ENCODE peak calls at places on chromosomes 3 and 15, in ten cellular contexts. Z, B, Q, O, R, C, M, K, V and G are unnamed samples.

GRCh38 chr3:64111872-64112271 is 88.6 kb upstream of the PSMD6 start:
- DNase-seq in M (no peak), V (no peak), O (no peak), B (no peak), Z (no peak), C (no peak), R (no peak), Q (no peak), K (no peak), G (no peak)

GRCh38 chr3:65924762-65925161 is 114.0 kb downstream of the MAGI1 start:
- DNase-seq in Z (no peak), Q (no peak), B (no peak), V (no peak), M (no peak), R (no peak), O (no peak), C (no peak), K (no peak), G (no peak)

GRCh38 chr3:93843981-93844380 is 129.7 kb downstream of the PROS1 start:
- DNase-seq in K (no peak), O (no peak), V (peak; percentile 13), C (no peak), Q (peak; percentile 33), Z (peak; percentile 86), M (peak; percentile 43), B (no peak), R (peak; percentile 92), G (peak; percentile 93)

GRCh38 chr3:44125241-44125640 is 116.4 kb upstream of the TOPAZ1 start:
- DNase-seq in C (no peak), Q (no peak), O (no peak), Z (peak; percentile 48), B (no peak), V (no peak), R (no peak), K (no peak), M (no peak), G (peak; percentile 11)

GRCh38 chr15:75637245-75638009 is 2.6 kb downstream of the IMP3 start:
- DNase-seq in Z (no peak), V (no peak), M (no peak), Q (no peak), R (no peak), K (no peak), B (no peak), C (no peak), O (no peak), G (no peak)

GRCh38 chr15:88610756-88611231 is 10.3 kb upstream of the AEN start:
- DNase-seq in Z (no peak), V (no peak), C (no peak), R (peak; percentile 20), O (no peak), M (no peak), B (no peak), Q (no peak), K (no peak), G (no peak)

GRCh38 chr3:69764861-69765260 is 25.6 kb downstream of the MITF start:
- DNase-seq in V (no peak), B (no peak), K (no peak), Z (no peak), C (no peak), Q (no peak), O (no peak), M (no peak), R (peak; percentile 54), G (no peak)

GRCh38 chr3:42228796-42229195 is 37.2 kb downstream of the CCK start:
- DNase-seq in Z (peak; percentile 14), Q (no peak), O (no peak), R (no peak), B (no peak), C (no peak), M (no peak), K (no peak), V (peak; percentile 14), G (peak; percentile 19)

GRCh38 chr3:44032487-44032886 is 209.2 kb upstream of the TOPAZ1 start:
- DNase-seq in V (no peak), K (no peak), M (no peak), R (no peak), Q (no peak), B (no peak), O (no peak), C (no peak), Z (no peak), G (no peak)

GRCh38 chr3:71208273-71209095 is 375.0 kb downstream of the FOXP1 start:
- DNase-seq in M (no peak), Z (peak; percentile 25), R (peak; percentile 23), Q (no peak), O (no peak), C (peak; percentile 23), K (no peak), V (no peak), B (peak; percentile 33), G (peak; percentile 22)

GRCh38 chr3:46706771-46707582 is 5.8 kb downstream of the TMIE start:
- DNase-seq in M (no peak), Q (no peak), O (no peak), K (no peak), B (no peak), C (no peak), R (no peak), V (no peak), Z (no peak), G (no peak)

GRCh38 chr3:37620071-37620635 is 241.5 kb upstream of the CTDSPL start:
- DNase-seq in C (no peak), R (no peak), K (no peak), V (no peak), O (no peak), Q (no peak), B (no peak), Z (no peak), M (no peak), G (no peak)

DNA sequence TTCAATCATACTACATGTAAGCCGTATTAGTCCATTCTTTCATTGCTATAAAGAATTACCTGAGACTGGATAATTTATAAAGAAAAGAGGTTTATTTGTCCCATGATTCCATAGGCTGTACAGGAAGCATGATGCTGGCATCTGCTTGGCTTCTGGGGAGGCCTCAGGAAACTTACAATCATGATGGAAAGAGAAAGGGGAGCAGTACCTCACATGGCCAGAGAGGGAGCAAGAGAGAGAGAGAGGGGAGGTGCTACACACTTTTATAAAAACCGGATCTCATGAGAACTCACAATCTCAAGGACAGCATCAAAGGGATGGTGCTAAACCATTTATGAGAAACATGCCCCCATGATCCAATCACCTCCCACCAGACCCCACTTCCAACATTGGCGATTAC is 14.3 kb upstream of the CLASP2 start:
- DNase-seq in O (no peak), M (no peak), B (no peak), C (no peak), R (no peak), K (peak; percentile 18), Z (no peak), V (no peak), Q (no peak), G (no peak)
- TF ChIP-seq CTCF in O (no peak), M (peak; percentile 32), B (no peak), C (peak; percentile 26), R (peak; percentile 37), K (peak; percentile 29), Z (peak; percentile 42), V (peak; percentile 27), Q (peak; percentile 54), G (peak; percentile 31)

GRCh38 chr3:124927454-124928079 is 7.0 kb downstream of the MUC13 start:
- DNase-seq in K (no peak), V (no peak), B (no peak), C (no peak), R (peak; percentile 24), Z (no peak), O (no peak), M (no peak), Q (no peak), G (no peak)

GRCh38 chr3:124924741-124925140 is 9.8 kb downstream of the MUC13 start:
- DNase-seq in V (no peak), Z (no peak), C (no peak), K (no peak), O (no peak), M (no peak), B (no peak), Q (no peak), R (peak; percentile 31), G (no peak)

GRCh38 chr3:124920718-124921117 is 13.8 kb downstream of the MUC13 start:
- DNase-seq in K (no peak), M (no peak), R (no peak), O (no peak), V (no peak), B (no peak), Q (no peak), Z (no peak), C (no peak), G (no peak)

GRCh38 chr3:124926426-124927116 is 8.0 kb downstream of the MUC13 start:
- DNase-seq in C (no peak), O (no peak), R (peak; percentile 11), Z (no peak), K (no peak), M (no peak), V (no peak), B (no peak), Q (no peak), G (no peak)

DNA sequence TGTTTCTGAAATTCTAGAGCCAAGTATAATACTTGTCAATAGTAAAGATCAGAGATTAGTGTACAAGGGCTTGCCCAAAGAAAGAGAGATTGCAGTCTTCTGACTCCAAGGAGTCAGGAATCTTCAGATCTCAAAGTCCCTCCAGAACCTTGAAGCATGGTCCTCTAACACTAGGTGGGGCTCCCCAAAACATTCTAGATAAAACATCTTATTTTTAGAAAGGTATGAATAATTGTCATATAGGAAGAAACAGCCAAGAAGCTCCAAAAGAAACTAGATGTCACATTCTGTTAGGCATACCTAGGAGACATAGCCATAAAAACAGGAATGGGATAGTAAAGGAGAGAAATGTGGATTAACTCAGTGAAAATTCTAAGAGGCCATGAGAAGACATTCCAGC is 10.7 kb downstream of the MUC13 start:
- DNase-seq in B (no peak), Z (peak; percentile 36), M (no peak), C (no peak), O (no peak), R (no peak), V (no peak), Q (no peak), K (no peak), G (peak; percentile 13)
- TF ChIP-seq CTCF in B (no peak), Z (peak; percentile 39), M (peak; percentile 27), C (no peak), O (no peak), R (no peak), V (peak; percentile 34), Q (no peak), K (no peak), G (peak; percentile 25)

GRCh38 chr3:21170964-21171363 is 580.0 kb downstream of the ZNF385D start:
- DNase-seq in Q (peak; percentile 4), B (no peak), M (no peak), V (no peak), Z (peak; percentile 6), R (peak; percentile 6), K (no peak), C (no peak), O (no peak), G (peak; percentile 50)
- TF ChIP-seq CTCF in Q (peak; percentile 14), B (no peak), M (peak; percentile 53), V (peak; percentile 18), Z (peak; percentile 42), R (peak; percentile 64), K (no peak), C (peak; percentile 66), O (no peak), G (peak; percentile 73)

DNA sequence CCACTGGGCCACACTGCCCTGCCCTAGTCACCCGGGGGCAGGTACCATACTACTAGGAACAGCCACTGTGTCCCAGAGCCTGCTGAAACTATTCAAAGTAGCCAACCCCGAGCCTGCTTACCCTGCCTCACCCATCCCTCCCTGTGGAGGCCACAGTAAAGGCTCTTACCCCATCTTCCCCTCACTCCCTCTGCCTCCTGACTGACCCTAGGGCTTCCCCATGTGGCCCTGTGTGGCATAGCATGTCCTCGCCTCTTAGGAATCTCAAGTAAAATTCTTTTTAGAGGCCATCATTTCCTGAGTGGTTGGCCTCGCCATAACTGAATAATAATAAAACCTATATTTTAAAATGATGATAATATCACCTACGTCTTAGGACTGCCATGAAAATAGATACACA is 112.2 kb upstream of the SLC6A11 start:
- DNase-seq in V (no peak), M (no peak), K (no peak), B (no peak), Q (no peak), C (no peak), R (peak; percentile 54), Z (peak; percentile 10), O (no peak), G (peak; percentile 16)
- TF ChIP-seq CTCF in V (no peak), M (peak; percentile 28), K (no peak), B (no peak), Q (peak; percentile 52), C (peak; percentile 44), R (peak; percentile 9), Z (peak; percentile 12), O (no peak), G (peak; percentile 11)